ENCODE peak calls at places on chromosomes 6 and 20, in ten cellular contexts. One of them, this sample, is unnamed.

GRCh38 chr20:51402201-51402600 is 140.3 kb downstream of the NFATC2 start:
- DNase-seq in IMR-90: peak
- DNase-seq in CD8-positive, alpha-beta memory T cell: peak
- DNase-seq in A172: peak
- DNase-seq in posterior cingulate gyrus: no peak
- DNase-seq in islet precursor cell: no peak
- DNase-seq in hypothalamus: no peak
- DNase-seq in neural progenitor cell: no peak
- DNase-seq in immature natural killer cell: peak
- DNase-seq in small intestine: peak
- DNase-seq in this sample: peak

GRCh38 chr20:44572551-44573500 is 9.6 kb upstream of the PKIG start:
- DNase-seq in neural progenitor cell: no peak
- DNase-seq in small intestine: no peak
- DNase-seq in posterior cingulate gyrus: peak
- DNase-seq in CD8-positive, alpha-beta memory T cell: no peak
- DNase-seq in immature natural killer cell: no peak
- DNase-seq in A172: peak
- DNase-seq in IMR-90: peak
- DNase-seq in hypothalamus: peak
- DNase-seq in islet precursor cell: peak
- DNase-seq in this sample: peak

GRCh38 chr6:133889557-133890301 is 816 bp downstream of the TCF21 start:
- DNase-seq in posterior cingulate gyrus: no peak
- DNase-seq in islet precursor cell: peak
- DNase-seq in A172: no peak
- DNase-seq in IMR-90: peak
- DNase-seq in neural progenitor cell: peak
- DNase-seq in CD8-positive, alpha-beta memory T cell: no peak
- DNase-seq in hypothalamus: no peak
- DNase-seq in immature natural killer cell: no peak
- DNase-seq in small intestine: no peak
- DNase-seq in this sample: no peak

GRCh38 chr6:33949877-33950831 is 146.4 kb upstream of the MLN start:
- DNase-seq in neural progenitor cell: no peak
- DNase-seq in islet precursor cell: no peak
- DNase-seq in hypothalamus: no peak
- DNase-seq in posterior cingulate gyrus: no peak
- DNase-seq in IMR-90: no peak
- DNase-seq in CD8-positive, alpha-beta memory T cell: no peak
- DNase-seq in small intestine: peak
- DNase-seq in A172: no peak
- DNase-seq in immature natural killer cell: no peak
- DNase-seq in this sample: no peak

GRCh38 chr6:44053760-44054556 is 73.3 kb downstream of the MRPL14 start:
- DNase-seq in hypothalamus: no peak
- DNase-seq in A172: peak
- DNase-seq in posterior cingulate gyrus: no peak
- DNase-seq in immature natural killer cell: no peak
- DNase-seq in IMR-90: peak
- DNase-seq in islet precursor cell: peak
- DNase-seq in neural progenitor cell: no peak
- DNase-seq in CD8-positive, alpha-beta memory T cell: no peak
- DNase-seq in small intestine: no peak
- DNase-seq in this sample: peak

GRCh38 chr6:108452725-108453195 is 108.0 kb upstream of the FOXO3 start:
- DNase-seq in A172: no peak
- DNase-seq in IMR-90: peak
- DNase-seq in islet precursor cell: peak
- DNase-seq in posterior cingulate gyrus: no peak
- DNase-seq in neural progenitor cell: peak
- DNase-seq in hypothalamus: no peak
- DNase-seq in CD8-positive, alpha-beta memory T cell: no peak
- DNase-seq in small intestine: no peak
- DNase-seq in immature natural killer cell: no peak
- DNase-seq in this sample: no peak

GRCh38 chr6:105097288-105097687 is 82.5 kb downstream of the POPDC3 start:
- DNase-seq in immature natural killer cell: no peak
- DNase-seq in A172: no peak
- DNase-seq in islet precursor cell: no peak
- DNase-seq in posterior cingulate gyrus: no peak
- DNase-seq in hypothalamus: no peak
- DNase-seq in small intestine: peak
- DNase-seq in CD8-positive, alpha-beta memory T cell: no peak
- DNase-seq in neural progenitor cell: no peak
- DNase-seq in IMR-90: no peak
- DNase-seq in this sample: no peak

GRCh38 chr6:16163535-16164300 is 34.8 kb downstream of the MYLIP start:
- DNase-seq in IMR-90: no peak
- DNase-seq in hypothalamus: no peak
- DNase-seq in posterior cingulate gyrus: no peak
- DNase-seq in islet precursor cell: no peak
- DNase-seq in A172: peak
- DNase-seq in CD8-positive, alpha-beta memory T cell: no peak
- DNase-seq in immature natural killer cell: no peak
- DNase-seq in neural progenitor cell: no peak
- DNase-seq in small intestine: no peak
- DNase-seq in this sample: no peak

GRCh38 chr6:99905209-99906106 is 88.6 kb downstream of the MCHR2 start:
- DNase-seq in IMR-90: peak
- DNase-seq in posterior cingulate gyrus: no peak
- DNase-seq in islet precursor cell: no peak
- DNase-seq in small intestine: peak
- DNase-seq in hypothalamus: no peak
- DNase-seq in neural progenitor cell: peak
- DNase-seq in CD8-positive, alpha-beta memory T cell: peak
- DNase-seq in immature natural killer cell: no peak
- DNase-seq in A172: peak
- DNase-seq in this sample: peak

GRCh38 chr6:39865011-39865888 is 69.0 kb downstream of the MOCS1 start:
- DNase-seq in CD8-positive, alpha-beta memory T cell: no peak
- DNase-seq in hypothalamus: peak
- DNase-seq in neural progenitor cell: peak
- DNase-seq in islet precursor cell: peak
- DNase-seq in immature natural killer cell: peak
- DNase-seq in A172: peak
- DNase-seq in IMR-90: peak
- DNase-seq in small intestine: peak
- DNase-seq in posterior cingulate gyrus: peak
- DNase-seq in this sample: no peak

GRCh38 chr6:106397441-106397840 is 36.9 kb downstream of the CRYBG1 start:
- DNase-seq in IMR-90: no peak
- DNase-seq in posterior cingulate gyrus: no peak
- DNase-seq in A172: no peak
- DNase-seq in islet precursor cell: no peak
- DNase-seq in immature natural killer cell: no peak
- DNase-seq in small intestine: peak
- DNase-seq in neural progenitor cell: no peak
- DNase-seq in hypothalamus: no peak
- DNase-seq in CD8-positive, alpha-beta memory T cell: no peak
- DNase-seq in this sample: no peak

GRCh38 chr6:127933137-127933536 is 32.3 kb upstream of the THEMIS start:
- DNase-seq in hypothalamus: no peak
- DNase-seq in islet precursor cell: no peak
- DNase-seq in posterior cingulate gyrus: no peak
- DNase-seq in neural progenitor cell: no peak
- DNase-seq in A172: no peak
- DNase-seq in small intestine: no peak
- DNase-seq in immature natural killer cell: no peak
- DNase-seq in CD8-positive, alpha-beta memory T cell: no peak
- DNase-seq in IMR-90: no peak
- DNase-seq in this sample: no peak

GRCh38 chr6:151702851-151703629 is 104.4 kb upstream of the ESR1 start:
- DNase-seq in A172: no peak
- DNase-seq in hypothalamus: no peak
- DNase-seq in islet precursor cell: peak
- DNase-seq in immature natural killer cell: no peak
- DNase-seq in IMR-90: no peak
- DNase-seq in CD8-positive, alpha-beta memory T cell: no peak
- DNase-seq in small intestine: no peak
- DNase-seq in neural progenitor cell: no peak
- DNase-seq in posterior cingulate gyrus: no peak
- DNase-seq in this sample: no peak

GRCh38 chr6:25302677-25303128 is 23.5 kb downstream of the CARMIL1 start:
- DNase-seq in A172: peak
- DNase-seq in islet precursor cell: peak
- DNase-seq in small intestine: peak
- DNase-seq in IMR-90: peak
- DNase-seq in immature natural killer cell: no peak
- DNase-seq in CD8-positive, alpha-beta memory T cell: no peak
- DNase-seq in posterior cingulate gyrus: no peak
- DNase-seq in hypothalamus: no peak
- DNase-seq in neural progenitor cell: peak
- DNase-seq in this sample: peak

GRCh38 chr20:57709823-57710799 is at the start of gene PMEPA1:
- DNase-seq in neural progenitor cell: peak
- DNase-seq in immature natural killer cell: peak
- DNase-seq in posterior cingulate gyrus: peak
- DNase-seq in islet precursor cell: peak
- DNase-seq in A172: peak
- DNase-seq in hypothalamus: peak
- DNase-seq in CD8-positive, alpha-beta memory T cell: peak
- DNase-seq in IMR-90: peak
- DNase-seq in small intestine: peak
- DNase-seq in this sample: peak